ENCODE peak calls at places on chromosomes 12 and 14, in ten cellular contexts. W is lung, O is lower lobe of right lung, S is upper lobe of right lung, P is BE2C, Y is transverse colon, L is A549, D is GM23248, F is adipocyte, J is psoas muscle. H is an unnamed sample.

GRCh38 chr12:89846473-89846872 is 137.8 kb upstream of the ATP2B1 start:
- DNase-seq in W (no peak), O (no peak), S (no peak), P (no peak), Y (no peak), L (no peak), D (no peak), F (no peak), J (no peak), H (no peak)

GRCh38 chr14:99432491-99432890 is 48.2 kb downstream of the SETD3 start:
- DNase-seq in W (no peak), O (no peak), S (no peak), P (no peak), Y (no peak), L (no peak), D (no peak), F (no peak), J (no peak), H (no peak)

GRCh38 chr12:64385019-64385418 is 5.5 kb downstream of the C12orf56 start:
- DNase-seq in W (no peak), O (no peak), S (no peak), P (no peak), Y (no peak), L (no peak), D (no peak), F (no peak), J (no peak), H (no peak)

GRCh38 chr12:64621257-64621942 is 11.1 kb downstream of the RASSF3 start:
- DNase-seq in W (no peak), O (no peak), S (no peak), P (no peak), Y (no peak), L (no peak), D (peak; percentile 43), F (peak; percentile 51), J (no peak), H (peak; percentile 79)

GRCh38 chr12:94553130-94553519 is 93.5 kb upstream of the CEP83 start:
- DNase-seq in W (no peak), O (no peak), S (no peak), P (no peak), Y (no peak), L (peak; percentile 70), D (peak; percentile 89), F (peak; percentile 63), J (no peak), H (no peak)

GRCh38 chr14:94171208-94171607 is 2.9 kb upstream of the PPP4R4 start:
- DNase-seq in W (no peak), O (no peak), S (no peak), P (no peak), Y (no peak), L (no peak), D (peak; percentile 71), F (peak; percentile 27), J (no peak), H (no peak)

GRCh38 chr12:47408171-47408871 is 297.5 kb downstream of the RPAP3 start:
- DNase-seq in W (peak; percentile 57), O (no peak), S (no peak), P (no peak), Y (peak; percentile 16), L (peak; percentile 69), D (no peak), F (no peak), J (no peak), H (no peak)

GRCh38 chr14:21279783-21280182 is at the start of gene RPGRIP1:
- DNase-seq in W (no peak), O (no peak), S (no peak), P (no peak), Y (no peak), L (no peak), D (no peak), F (no peak), J (no peak), H (no peak)

GRCh38 chr14:99605299-99605961 is 1.4 kb upstream of the CCDC85C start:
- DNase-seq in W (peak; percentile 45), O (peak; percentile 76), S (peak; percentile 87), P (peak; percentile 82), Y (peak; percentile 79), L (peak; percentile 51), D (peak; percentile 82), F (peak; percentile 77), J (peak; percentile 60), H (peak; percentile 64)

GRCh38 chr14:26598672-26599131 is 869 bp upstream of the NOVA1 start:
- DNase-seq in W (no peak), O (no peak), S (no peak), P (peak; percentile 5), Y (no peak), L (peak; percentile 10), D (no peak), F (no peak), J (no peak), H (no peak)

GRCh38 chr12:8033153-8034044 is 883 bp downstream of the FOXJ2 start:
- DNase-seq in W (peak; percentile 46), O (no peak), S (no peak), P (peak; percentile 34), Y (peak; percentile 55), L (peak; percentile 60), D (peak; percentile 67), F (peak; percentile 66), J (peak; percentile 63), H (peak; percentile 85)

GRCh38 chr12:123923038-123923437 is 49.6 kb downstream of the CCDC92 start:
- DNase-seq in W (no peak), O (no peak), S (no peak), P (no peak), Y (no peak), L (no peak), D (no peak), F (no peak), J (no peak), H (no peak)
- H3K9me3 ChIP-seq in W (no peaks in the 10 kb centered on the region), O (no peaks in the 10 kb centered on the region), S (no peaks in the 10 kb centered on the region), P (no peaks in the 10 kb centered on the region), Y (no peaks in the 10 kb centered on the region), L (no peaks in the 10 kb centered on the region), D (no peaks in the 10 kb centered on the region), F (no peaks in the 10 kb centered on the region), J (no peaks in the 10 kb centered on the region), H (no peaks in the 10 kb centered on the region)

GRCh38 chr12:51225800-51226199 is 7.9 kb upstream of the POU6F1 start:
- DNase-seq in W (no peak), O (no peak), S (no peak), P (no peak), Y (no peak), L (no peak), D (no peak), F (no peak), J (no peak), H (no peak)

GRCh38 chr12:51219345-51219744 is 1.5 kb upstream of the POU6F1 start:
- DNase-seq in W (no peak), O (no peak), S (no peak), P (no peak), Y (no peak), L (no peak), D (no peak), F (no peak), J (no peak), H (no peak)

GRCh38 chr12:51224625-51225024 is 6.8 kb upstream of the POU6F1 start:
- DNase-seq in W (no peak), O (peak; percentile 2), S (no peak), P (no peak), Y (no peak), L (no peak), D (no peak), F (no peak), J (no peak), H (no peak)

GRCh38 chr12:51218607-51219161 is 822 bp upstream of the POU6F1 start:
- DNase-seq in W (no peak), O (peak; percentile 48), S (no peak), P (peak; percentile 38), Y (no peak), L (peak; percentile 37), D (no peak), F (no peak), J (no peak), H (no peak)

GRCh38 chr12:51222461-51222860 is 4.6 kb upstream of the POU6F1 start:
- DNase-seq in W (no peak), O (no peak), S (no peak), P (peak; percentile 33), Y (no peak), L (peak; percentile 78), D (no peak), F (no peak), J (no peak), H (no peak)
- H3K4me1 ChIP-seq in W (peaks cover 3% of the 10 kb centered on the region), O (peaks cover 11% of the 10 kb centered on the region), S (peaks cover 8% of the 10 kb centered on the region), P (peaks cover 5% of the 10 kb centered on the region), Y (peaks cover 12% of the 10 kb centered on the region), L (peaks cover 21% of the 10 kb centered on the region), D (peaks cover 5% of the 10 kb centered on the region), F (peaks cover 3% of the 10 kb centered on the region), J (peaks cover 8% of the 10 kb centered on the region), H (no peaks in the 10 kb centered on the region)

GRCh38 chr12:105469182-105469581 is 138.7 kb downstream of the C12orf75 start:
- DNase-seq in W (no peak), O (no peak), S (no peak), P (no peak), Y (no peak), L (no peak), D (no peak), F (no peak), J (no peak), H (no peak)
- H3K4me3 ChIP-seq in W (no peak overlapping the region), O (no peak overlapping the region), S (no peak overlapping the region), P (no peak overlapping the region), Y (no peak overlapping the region), L (no peak overlapping the region), D (no peak overlapping the region), F (no peak overlapping the region), J (no peak overlapping the region), H (no peak overlapping the region)

GRCh38 chr12:87676726-87677125 is 352.5 kb downstream of the C12orf50 start:
- DNase-seq in W (no peak), O (no peak), S (no peak), P (no peak), Y (no peak), L (no peak), D (no peak), F (no peak), J (no peak), H (no peak)
- H3K9me3 ChIP-seq in W (no peaks in the 10 kb centered on the region), O (no peaks in the 10 kb centered on the region), S (no peaks in the 10 kb centered on the region), P (no peaks in the 10 kb centered on the region), Y (no peaks in the 10 kb centered on the region), L (no peaks in the 10 kb centered on the region), D (no peaks in the 10 kb centered on the region), F (no peaks in the 10 kb centered on the region), J (no peaks in the 10 kb centered on the region), H (no peaks in the 10 kb centered on the region)